ENCODE peak calls at places on chromosomes 5 and 9, in five cellular contexts. C is astrocyte, A is prostate gland, S is H1, R is brain microvascular endothelial cell. I is an unnamed sample. For H3K27me3, the result is how much of the 10 kb centered on the place peaks cover.

GRCh38 chr9:129610473-129611301 is 10.2 kb downstream of the C9orf50 start:
- DNase-seq in C (peak), R (peak), A (peak), S (peak), I (no peak)

GRCh38 chr9:69276775-69277174 is 48.2 kb upstream of the ENTREP1 start:
- DNase-seq in A (no peak), C (no peak), R (peak), S (no peak), I (no peak)

GRCh38 chr9:38318755-38319495 is 73.6 kb upstream of the ALDH1B1 start:
- DNase-seq in R (peak), S (peak), A (no peak), C (no peak), I (no peak)

GRCh38 chr9:21995652-21996275 is 1.2 kb downstream of the CDKN2B-AS1 start:
- DNase-seq in R (no peak), C (peak), S (peak), A (no peak), I (no peak)

GRCh38 chr9:113516840-113517577 is 53.5 kb downstream of the RGS3 start:
- DNase-seq in C (peak), S (no peak), R (no peak), A (no peak), I (no peak)

GRCh38 chr5:75373862-75374261 is 36.8 kb downstream of the HMGCR start:
- DNase-seq in A (no peak), R (no peak), S (no peak), C (no peak), I (no peak)

GRCh38 chr5:83340511-83340918 is 131.0 kb upstream of the VCAN start:
- DNase-seq in S (no peak), R (no peak), A (no peak), C (no peak), I (no peak)

GRCh38 chr9:120729796-120730195 is 15.5 kb upstream of the MEGF9 start:
- DNase-seq in S (peak), A (no peak), R (no peak), C (no peak), I (no peak)

GRCh38 chr9:98998441-98999151 is 54.9 kb downstream of the COL15A1 start:
- DNase-seq in A (peak), C (peak), S (peak), R (peak), I (no peak)

GRCh38 chr5:59532979-59533729 is 360.4 kb downstream of the PDE4D start:
- DNase-seq in R (no peak), C (no peak), S (no peak), A (no peak), I (no peak)

GRCh38 chr5:92687793-92688467 is 893.1 kb downstream of the NR2F1-AS1 start:
- DNase-seq in A (no peak), C (peak), R (peak), S (no peak), I (no peak)

GRCh38 chr5:138545919-138546562 is 3.0 kb upstream of the ETF1 start:
- DNase-seq in C (no peak), R (no peak), S (no peak), A (no peak), I (no peak)

GRCh38 chr9:135804588-135805421 is 102.5 kb downstream of the CAMSAP1 start:
- DNase-seq in S (peak), C (peak), R (no peak), A (no peak), I (no peak)

GRCh38 chr5:147818290-147818689 is 13.2 kb downstream of the SPINK1 start:
- DNase-seq in A (no peak), R (no peak), C (no peak), S (no peak), I (no peak)

GRCh38 chr5:134029156-134029555 is 24.4 kb upstream of the VDAC1 start:
- DNase-seq in R (peak), C (peak), S (no peak), A (no peak), I (peak)

GRCh38 chr5:41408676-41409443 is 101.5 kb downstream of the PLCXD3 start:
- DNase-seq in A (no peak), R (no peak), S (no peak), C (peak), I (no peak)

GRCh38 chr9:125297917-125298316 is 36.3 kb downstream of the GAPVD1 start:
- DNase-seq in S (no peak), A (no peak), C (no peak), R (no peak), I (no peak)

GRCh38 chr5:113112435-113112834 is 135.8 kb downstream of the DCP2 start:
- DNase-seq in C (peak), A (no peak), S (no peak), R (no peak), I (no peak)

GRCh38 chr9:15722888-15723287 is 170.0 kb downstream of the CCDC171 start:
- DNase-seq in R (peak), A (no peak), S (no peak), C (peak), I (no peak)

GRCh38 chr9:15724006-15724405 is 171.2 kb downstream of the CCDC171 start:
- DNase-seq in A (no peak), R (peak), C (peak), S (no peak), I (no peak)

GRCh38 chr9:15720861-15721260 is 168.0 kb downstream of the CCDC171 start:
- DNase-seq in C (no peak), R (no peak), S (no peak), A (no peak), I (no peak)

GRCh38 chr9:15729507-15729906 is 176.7 kb downstream of the CCDC171 start:
- DNase-seq in C (no peak), R (no peak), A (no peak), S (no peak), I (no peak)

DNA sequence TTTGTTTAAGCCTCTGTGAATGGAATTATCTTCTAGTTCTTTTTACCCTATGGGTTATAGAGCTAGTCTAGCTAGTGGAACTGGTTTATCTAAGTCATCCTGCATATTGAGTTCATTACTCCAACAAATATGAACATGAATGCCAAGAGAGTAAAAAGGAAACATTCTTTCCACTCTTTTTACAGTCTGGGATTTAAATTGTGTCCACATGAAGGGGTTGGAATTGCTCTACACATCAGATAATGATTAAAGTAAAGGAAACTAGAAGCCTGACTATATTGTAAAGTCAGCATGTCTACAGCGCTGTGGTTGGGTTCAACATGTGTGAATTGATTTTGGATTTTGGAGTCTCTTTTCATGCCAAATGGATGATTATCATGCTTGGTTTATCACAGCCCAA is 173.1 kb downstream of the CCDC171 start:
- DNase-seq in R (no peak), C (peak), S (no peak), A (no peak), I (no peak)
- H3K27ac ChIP-seq in R (no peak), C (no peak), S (no peak), A (no peak), I (no peak)

DNA sequence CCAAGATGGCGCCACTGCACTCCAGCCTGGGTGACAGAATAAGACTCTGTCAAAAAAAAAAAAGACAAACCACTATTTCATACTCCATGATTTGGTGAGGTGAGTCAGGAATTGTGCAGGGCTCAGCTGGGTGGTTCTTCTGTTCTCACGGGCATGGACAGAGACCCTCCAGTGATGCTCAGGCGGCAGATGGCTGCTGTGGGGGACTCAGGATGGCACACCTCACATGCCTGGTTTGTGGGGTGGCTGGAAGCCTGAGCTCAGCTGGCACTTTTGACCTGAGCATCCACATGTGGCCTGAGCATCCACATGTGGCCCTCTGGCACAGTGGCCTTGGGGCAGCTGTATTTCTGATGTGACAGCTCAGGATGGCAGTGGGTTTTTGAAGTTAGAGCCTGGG is 217.2 kb downstream of the IRX2 start:
- DNase-seq in R (no peak), A (no peak), C (no peak), S (no peak), I (no peak)
- H3K27me3 ChIP-seq in R (under half), A (under half), C (under half), S (under half), I (under half)

DNA sequence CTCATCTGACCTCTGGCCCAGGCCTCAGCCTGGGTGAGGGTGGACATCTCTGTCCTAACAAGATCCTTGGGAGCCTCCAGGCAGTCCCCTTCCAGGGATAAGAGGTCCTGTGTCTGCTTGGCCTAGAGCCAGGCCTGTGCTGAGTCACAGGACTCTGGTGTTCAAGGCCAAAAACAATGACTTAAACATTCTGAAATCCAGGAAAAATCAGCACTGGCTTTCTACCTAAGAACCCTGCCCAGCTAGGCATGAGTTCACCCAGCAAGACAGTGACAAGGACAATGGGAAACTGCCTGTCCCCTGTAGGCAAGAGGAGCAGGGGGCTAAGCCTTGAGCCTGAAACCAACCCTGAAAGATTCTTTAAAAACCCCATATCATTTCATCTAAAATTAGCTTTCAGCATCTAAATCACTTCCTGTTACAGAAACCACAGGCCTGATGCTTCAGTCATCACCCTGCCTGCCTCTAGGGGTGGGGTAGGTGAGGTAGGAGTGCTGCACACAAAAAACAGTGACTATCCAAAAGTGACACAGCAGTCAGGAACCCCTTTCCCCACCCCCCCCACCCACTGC is 29.9 kb downstream of the CSF2 start:
- DNase-seq in C (peak), S (no peak), R (peak), A (no peak), I (peak)
- H3K27ac ChIP-seq in C (peak), S (no peak), R (peak), A (no peak), I (peak)

GRCh38 chr5:181166812-181167733 is 19.7 kb downstream of the OR2V2 start:
- DNase-seq in S (no peak), R (no peak), A (no peak), C (no peak), I (no peak)

GRCh38 chr5:181170996-181171395 is 23.6 kb downstream of the OR2V2 start:
- DNase-seq in R (no peak), A (no peak), S (no peak), C (peak), I (no peak)

GRCh38 chr5:181167814-181168488 is 20.6 kb downstream of the OR2V2 start:
- DNase-seq in A (no peak), C (no peak), R (no peak), S (peak), I (no peak)

GRCh38 chr5:181170237-181170830 is 22.9 kb downstream of the OR2V2 start:
- DNase-seq in R (no peak), A (no peak), C (no peak), S (no peak), I (no peak)

DNA sequence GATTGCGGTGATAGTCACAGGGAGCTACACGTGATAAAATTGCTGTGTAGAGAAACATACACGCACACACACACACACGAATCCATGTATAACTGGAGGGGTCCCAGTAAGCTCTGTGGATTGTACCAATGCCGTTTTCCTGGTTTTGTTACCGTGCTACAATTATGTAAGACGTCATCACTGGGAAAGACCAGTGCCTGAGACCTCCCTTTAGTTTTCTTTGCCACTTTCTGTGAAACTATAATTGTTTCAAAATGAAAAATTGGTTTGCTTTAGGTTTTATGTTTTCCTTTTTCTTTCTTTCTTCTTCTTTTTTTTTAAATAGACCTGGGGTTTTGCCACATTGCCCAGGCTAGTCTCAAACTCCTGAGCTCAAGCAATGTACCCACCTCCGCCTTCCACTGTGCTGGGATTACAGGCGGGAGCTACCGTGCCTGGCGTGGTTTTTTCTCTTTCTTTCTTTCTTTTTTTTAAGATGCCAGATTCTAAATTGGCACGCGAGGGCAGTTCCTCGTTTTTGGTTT is 21.3 kb downstream of the OR2V2 start:
- DNase-seq in A (no peak), S (no peak), R (no peak), C (no peak), I (no peak)
- H3K27me3 ChIP-seq in A (under half), S (under half), R (under half), C (under half), I (under half)

DNA sequence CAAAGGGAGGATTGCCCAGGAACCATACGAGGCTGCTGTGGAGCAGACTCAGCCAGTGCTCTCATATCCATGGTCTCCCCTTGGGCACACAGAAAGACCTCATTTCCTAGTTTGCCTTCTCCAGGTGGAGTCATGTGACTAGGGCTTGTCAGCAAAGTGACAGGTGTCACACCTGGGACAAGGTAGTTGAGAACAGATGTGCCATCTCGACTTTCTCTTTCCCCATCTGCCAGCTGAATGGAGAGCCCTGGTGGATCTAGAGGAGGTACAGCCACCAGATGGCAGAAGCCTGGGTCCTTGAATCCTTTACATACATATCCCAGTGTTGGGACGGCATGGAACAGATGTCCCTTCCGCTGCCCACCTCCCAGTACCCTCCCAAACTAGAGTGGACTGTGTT is 42.9 kb upstream of the ALDOB start:
- DNase-seq in S (no peak), R (no peak), C (no peak), A (no peak), I (no peak)
- H3K27ac ChIP-seq in S (no peak), R (no peak), C (no peak), A (peak), I (peak)

GRCh38 chr5:154494036-154494435 is 16.0 kb upstream of the HAND1 start:
- DNase-seq in A (no peak), R (no peak), S (no peak), C (no peak), I (no peak)

GRCh38 chr5:154491951-154492350 is 13.9 kb upstream of the HAND1 start:
- DNase-seq in S (no peak), R (no peak), C (no peak), A (no peak), I (no peak)

GRCh38 chr5:154487541-154487940 is 9.5 kb upstream of the HAND1 start:
- DNase-seq in C (no peak), A (no peak), S (no peak), R (no peak), I (no peak)

GRCh38 chr5:154498597-154499393 is 20.8 kb upstream of the HAND1 start:
- DNase-seq in A (no peak), C (no peak), S (no peak), R (no peak), I (no peak)

DNA sequence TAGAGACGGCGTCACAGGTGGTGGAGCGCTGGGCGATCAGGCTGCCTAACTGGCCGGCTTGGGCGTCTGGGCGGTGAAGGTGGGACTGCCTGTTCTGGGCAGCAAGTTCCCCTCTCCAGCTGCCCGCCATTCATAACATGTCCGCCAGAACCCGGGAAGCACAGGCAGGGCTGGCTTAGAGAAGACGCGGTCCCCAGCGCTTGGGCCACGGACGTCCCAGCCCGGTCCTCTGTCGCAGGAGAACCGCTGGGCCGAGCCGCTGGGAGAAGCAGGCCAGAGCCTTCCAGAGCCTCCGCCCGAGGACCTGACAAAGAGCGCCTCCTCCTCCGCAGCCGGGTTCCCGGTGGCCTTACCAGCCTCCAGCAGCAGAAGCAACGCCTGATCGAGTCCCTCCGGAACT is 15.2 kb upstream of the HAND1 start:
- DNase-seq in S (peak), A (no peak), C (no peak), R (no peak), I (no peak)
- H3K27me3 ChIP-seq in S (under half), A (under half), C (under half), R (under half), I (under half)